ENCODE peak calls at places on chromosomes 4 and X, in six cellular contexts. One of them, this sample, is unnamed.

GRCh38 chr4:90889171-90889570 is 762.0 kb downstream of the CCSER1 start:
- DNase-seq in uterus: no peak
- DNase-seq in sigmoid colon: no peak
- DNase-seq in esophagus squamous epithelium: no peak
- DNase-seq in ovary: no peak
- DNase-seq in stomach: no peak
- DNase-seq in this sample: no peak

GRCh38 chr4:78774395-78774794 is 1.8 kb upstream of the BMP2K start:
- DNase-seq in ovary: no peak
- DNase-seq in stomach: no peak
- DNase-seq in sigmoid colon: no peak
- DNase-seq in uterus: no peak
- DNase-seq in esophagus squamous epithelium: no peak
- DNase-seq in this sample: no peak

GRCh38 chr4:7843831-7844230 is 95.8 kb downstream of the AFAP1 start:
- DNase-seq in ovary: no peak
- DNase-seq in esophagus squamous epithelium: no peak
- DNase-seq in sigmoid colon: no peak
- DNase-seq in uterus: no peak
- DNase-seq in stomach: no peak
- DNase-seq in this sample: no peak

GRCh38 chr4:176631611-176632010 is 161.1 kb downstream of the VEGFC start:
- DNase-seq in ovary: no peak
- DNase-seq in esophagus squamous epithelium: no peak
- DNase-seq in uterus: no peak
- DNase-seq in stomach: no peak
- DNase-seq in sigmoid colon: no peak
- DNase-seq in this sample: no peak

GRCh38 chr4:164442167-164442566 is 311.8 kb upstream of the SMIM31 start:
- DNase-seq in uterus: no peak
- DNase-seq in sigmoid colon: no peak
- DNase-seq in ovary: no peak
- DNase-seq in stomach: no peak
- DNase-seq in esophagus squamous epithelium: no peak
- DNase-seq in this sample: no peak

GRCh38 chr4:158236304-158237030 is 26.2 kb downstream of the TMEM144 start:
- DNase-seq in sigmoid colon: no peak
- DNase-seq in uterus: no peak
- DNase-seq in esophagus squamous epithelium: no peak
- DNase-seq in ovary: no peak
- DNase-seq in stomach: no peak
- DNase-seq in this sample: no peak

GRCh38 chr4:101282076-101282844 is 65.1 kb downstream of the PPP3CA start:
- DNase-seq in stomach: peak; percentile 27
- DNase-seq in ovary: no peak
- DNase-seq in sigmoid colon: no peak
- DNase-seq in uterus: no peak
- DNase-seq in esophagus squamous epithelium: no peak
- DNase-seq in this sample: no peak

GRCh38 chr4:139975830-139976272 is 178.1 kb downstream of the MAML3 start:
- DNase-seq in uterus: peak; percentile 62
- DNase-seq in esophagus squamous epithelium: no peak
- DNase-seq in stomach: no peak
- DNase-seq in ovary: peak; percentile 59
- DNase-seq in sigmoid colon: no peak
- DNase-seq in this sample: no peak

GRCh38 chr4:54695359-54696149 is 37.8 kb downstream of the KIT start:
- DNase-seq in sigmoid colon: no peak
- DNase-seq in stomach: no peak
- DNase-seq in esophagus squamous epithelium: no peak
- DNase-seq in uterus: no peak
- DNase-seq in ovary: no peak
- DNase-seq in this sample: no peak

GRCh38 chr4:1210241-1210841 is 38.0 kb upstream of the SPON2 start:
- DNase-seq in stomach: no peak
- DNase-seq in uterus: no peak
- DNase-seq in esophagus squamous epithelium: no peak
- DNase-seq in ovary: peak; percentile 26
- DNase-seq in sigmoid colon: peak; percentile 72
- DNase-seq in this sample: no peak
- H3K27ac ChIP-seq in stomach: peak overlapping the region; percentile 81
- H3K27ac ChIP-seq in uterus: peak overlapping the region; percentile 93
- H3K27ac ChIP-seq in esophagus squamous epithelium: peak overlapping the region; percentile 80
- H3K27ac ChIP-seq in ovary: peak overlapping the region; percentile 26
- H3K27ac ChIP-seq in sigmoid colon: peak overlapping the region; percentile 68
- H3K27ac ChIP-seq in this sample: peak overlapping the region; percentile 83

GRCh38 chrX:106007815-106008214 is 30.7 kb downstream of the SERPINA7 start:
- DNase-seq in ovary: no peak
- DNase-seq in uterus: no peak
- DNase-seq in stomach: no peak
- DNase-seq in sigmoid colon: no peak
- DNase-seq in esophagus squamous epithelium: no peak
- DNase-seq in this sample: no peak
- TF ChIP-seq POLR2A in ovary: no peak
- TF ChIP-seq POLR2A in uterus: no peak
- TF ChIP-seq POLR2A in stomach: no peak
- TF ChIP-seq POLR2A in sigmoid colon: no peak
- TF ChIP-seq POLR2A in esophagus squamous epithelium: no peak
- TF ChIP-seq POLR2A in this sample: no peak

DNA sequence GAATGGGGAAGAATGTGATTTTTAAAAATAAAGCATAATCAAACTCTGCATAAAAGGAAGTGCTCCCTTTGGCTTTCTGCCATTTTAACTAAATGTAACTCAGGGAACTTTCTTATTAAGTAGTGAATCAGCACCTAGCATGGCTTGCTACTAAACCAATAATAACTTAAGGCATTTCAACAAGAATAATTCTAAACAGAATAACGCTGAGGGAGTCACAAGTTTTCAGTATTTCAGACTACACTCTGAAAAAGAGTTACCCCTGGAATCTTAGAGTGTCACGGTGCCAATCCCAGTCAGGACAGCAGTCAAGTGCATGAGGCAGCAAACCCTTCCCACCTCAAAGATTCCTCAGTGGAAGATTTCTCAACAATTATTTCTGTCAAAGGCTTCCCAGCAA is 97.2 kb upstream of the MYOZ2 start:
- DNase-seq in ovary: no peak
- DNase-seq in stomach: no peak
- DNase-seq in uterus: no peak
- DNase-seq in sigmoid colon: no peak
- DNase-seq in esophagus squamous epithelium: no peak
- DNase-seq in this sample: no peak
- H3K4me1 ChIP-seq in ovary: peaks cover 22% of the 10 kb centered on the region
- H3K4me1 ChIP-seq in stomach: peaks cover 51% of the 10 kb centered on the region
- H3K4me1 ChIP-seq in uterus: no peaks in the 10 kb centered on the region
- H3K4me1 ChIP-seq in sigmoid colon: peaks cover 79% of the 10 kb centered on the region
- H3K4me1 ChIP-seq in esophagus squamous epithelium: peaks cover 70% of the 10 kb centered on the region
- H3K4me1 ChIP-seq in this sample: peaks cover 46% of the 10 kb centered on the region

GRCh38 chrX:9788908-9789307 is 2.7 kb downstream of the SHROOM2 start:
- DNase-seq in esophagus squamous epithelium: no peak
- DNase-seq in sigmoid colon: no peak
- DNase-seq in ovary: peak; percentile 25
- DNase-seq in uterus: no peak
- DNase-seq in stomach: peak; percentile 47
- DNase-seq in this sample: no peak

GRCh38 chrX:9790866-9791265 is 4.6 kb downstream of the SHROOM2 start:
- DNase-seq in uterus: no peak
- DNase-seq in sigmoid colon: no peak
- DNase-seq in esophagus squamous epithelium: no peak
- DNase-seq in ovary: no peak
- DNase-seq in stomach: no peak
- DNase-seq in this sample: no peak

GRCh38 chrX:9785944-9786741 is at the start of gene SHROOM2:
- DNase-seq in sigmoid colon: no peak
- DNase-seq in uterus: no peak
- DNase-seq in esophagus squamous epithelium: no peak
- DNase-seq in stomach: peak; percentile 39
- DNase-seq in ovary: peak; percentile 40
- DNase-seq in this sample: no peak

GRCh38 chrX:9786839-9787635 is 808 bp downstream of the SHROOM2 start:
- DNase-seq in uterus: no peak
- DNase-seq in stomach: no peak
- DNase-seq in esophagus squamous epithelium: no peak
- DNase-seq in ovary: peak; percentile 26
- DNase-seq in sigmoid colon: no peak
- DNase-seq in this sample: no peak

DNA sequence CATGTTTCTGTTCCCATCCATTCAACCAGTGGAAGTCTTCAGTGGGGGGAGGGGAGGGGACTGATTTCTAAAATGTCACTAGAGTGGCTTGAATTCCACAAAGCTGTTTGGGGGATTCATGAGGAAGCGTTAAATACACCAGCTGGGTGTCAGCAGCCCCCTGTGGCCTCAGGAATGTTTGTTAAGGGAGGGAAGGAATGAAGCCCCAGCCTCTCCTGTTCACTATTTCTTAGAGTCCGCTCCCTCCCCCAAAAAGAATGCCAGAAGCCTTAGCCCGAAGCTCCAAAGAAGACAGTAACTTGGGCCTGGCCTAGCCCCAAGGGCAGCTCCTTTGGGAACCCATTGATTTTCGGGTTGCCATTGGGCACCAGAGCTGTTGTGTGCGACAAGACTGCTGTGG is 3.3 kb downstream of the SHROOM2 start:
- DNase-seq in stomach: no peak
- DNase-seq in ovary: no peak
- DNase-seq in esophagus squamous epithelium: no peak
- DNase-seq in sigmoid colon: no peak
- DNase-seq in uterus: no peak
- DNase-seq in this sample: no peak
- H3K27ac ChIP-seq in stomach: no peak overlapping the region
- H3K27ac ChIP-seq in ovary: no peak overlapping the region
- H3K27ac ChIP-seq in esophagus squamous epithelium: no peak overlapping the region
- H3K27ac ChIP-seq in sigmoid colon: no peak overlapping the region
- H3K27ac ChIP-seq in uterus: no peak overlapping the region
- H3K27ac ChIP-seq in this sample: no peak overlapping the region

DNA sequence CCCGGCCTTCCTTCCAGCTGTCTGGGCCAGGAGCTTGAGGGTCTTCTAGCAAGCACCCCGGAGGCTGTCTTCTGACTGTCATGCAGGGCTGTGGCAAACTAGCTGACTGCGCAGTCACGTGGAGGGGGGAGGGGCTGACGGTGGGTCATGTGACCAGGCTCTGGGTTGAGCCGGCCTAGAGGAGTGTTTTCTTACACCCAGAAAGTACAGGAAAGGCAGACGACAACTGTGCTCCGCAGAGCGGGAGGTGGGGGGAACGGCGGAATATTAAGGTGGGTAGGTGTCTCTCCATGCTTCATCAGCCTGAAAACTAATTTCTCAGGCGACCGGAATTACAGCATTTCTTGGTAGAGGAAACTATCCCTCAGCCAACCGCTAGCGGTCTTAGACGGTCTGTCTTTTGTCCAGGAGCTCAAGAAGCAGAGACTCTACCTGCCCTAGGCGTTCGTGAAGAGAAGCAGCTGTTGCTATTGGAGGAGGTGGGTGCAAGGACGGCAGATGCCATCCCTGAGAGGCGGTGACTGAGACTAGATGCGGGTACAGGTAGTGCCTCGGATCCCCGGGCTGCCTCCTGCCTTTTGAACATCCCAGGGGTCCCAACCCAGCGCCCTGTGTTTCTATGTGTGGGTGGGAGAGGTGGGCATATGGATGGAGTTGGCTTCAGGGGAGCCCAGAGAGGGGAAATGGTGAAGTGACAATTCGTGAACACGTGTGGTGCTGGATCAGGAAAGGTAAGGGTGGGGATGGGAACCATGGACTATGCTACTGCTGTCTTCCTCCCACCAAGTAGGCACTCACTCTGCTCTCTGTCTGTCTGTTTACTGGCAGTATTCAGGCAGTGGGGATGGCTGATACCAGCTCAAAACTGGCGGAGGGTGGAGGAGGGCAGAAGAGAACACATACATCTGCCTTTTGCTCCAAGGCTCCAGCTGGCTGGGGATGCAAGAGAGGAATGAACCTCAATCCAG is 8.8 kb downstream of the GPRASP1 start:
- DNase-seq in stomach: peak; percentile 84
- DNase-seq in esophagus squamous epithelium: peak; percentile 16
- DNase-seq in uterus: peak; percentile 81
- DNase-seq in ovary: peak; percentile 83
- DNase-seq in sigmoid colon: peak; percentile 92
- DNase-seq in this sample: no peak
- TF ChIP-seq POLR2A in stomach: no peak
- TF ChIP-seq POLR2A in esophagus squamous epithelium: no peak
- TF ChIP-seq POLR2A in uterus: peak; percentile 16
- TF ChIP-seq POLR2A in ovary: no peak
- TF ChIP-seq POLR2A in sigmoid colon: no peak
- TF ChIP-seq POLR2A in this sample: no peak

GRCh38 chr4:87058272-87059073 is 123.7 kb downstream of the AFF1 start:
- DNase-seq in sigmoid colon: no peak
- DNase-seq in ovary: no peak
- DNase-seq in uterus: no peak
- DNase-seq in esophagus squamous epithelium: no peak
- DNase-seq in stomach: no peak
- DNase-seq in this sample: no peak

GRCh38 chr4:87056884-87057283 is 122.1 kb downstream of the AFF1 start:
- DNase-seq in uterus: no peak
- DNase-seq in ovary: no peak
- DNase-seq in sigmoid colon: no peak
- DNase-seq in esophagus squamous epithelium: no peak
- DNase-seq in stomach: no peak
- DNase-seq in this sample: no peak

GRCh38 chr4:87055340-87055739 is 120.5 kb downstream of the AFF1 start:
- DNase-seq in uterus: no peak
- DNase-seq in sigmoid colon: no peak
- DNase-seq in esophagus squamous epithelium: no peak
- DNase-seq in ovary: no peak
- DNase-seq in stomach: no peak
- DNase-seq in this sample: no peak

GRCh38 chr4:87054900-87055299 is 120.1 kb downstream of the AFF1 start:
- DNase-seq in uterus: no peak
- DNase-seq in esophagus squamous epithelium: no peak
- DNase-seq in stomach: no peak
- DNase-seq in sigmoid colon: no peak
- DNase-seq in ovary: no peak
- DNase-seq in this sample: no peak

GRCh38 chr4:87057835-87058234 is 123.0 kb downstream of the AFF1 start:
- DNase-seq in stomach: no peak
- DNase-seq in sigmoid colon: no peak
- DNase-seq in esophagus squamous epithelium: no peak
- DNase-seq in ovary: no peak
- DNase-seq in uterus: no peak
- DNase-seq in this sample: no peak
- H3K4me1 ChIP-seq in stomach: peaks cover 85% of the 10 kb centered on the region
- H3K4me1 ChIP-seq in sigmoid colon: peaks cover 92% of the 10 kb centered on the region
- H3K4me1 ChIP-seq in esophagus squamous epithelium: peaks cover 95% of the 10 kb centered on the region
- H3K4me1 ChIP-seq in ovary: peaks cover 30% of the 10 kb centered on the region
- H3K4me1 ChIP-seq in uterus: peaks cover 6% of the 10 kb centered on the region
- H3K4me1 ChIP-seq in this sample: peaks cover 78% of the 10 kb centered on the region

GRCh38 chrX:44903107-44903506 is 30.1 kb downstream of the KDM6A start:
- DNase-seq in sigmoid colon: no peak
- DNase-seq in uterus: no peak
- DNase-seq in stomach: no peak
- DNase-seq in ovary: no peak
- DNase-seq in esophagus squamous epithelium: no peak
- DNase-seq in this sample: no peak

GRCh38 chrX:44906041-44906440 is 33.1 kb downstream of the KDM6A start:
- DNase-seq in sigmoid colon: no peak
- DNase-seq in esophagus squamous epithelium: no peak
- DNase-seq in uterus: no peak
- DNase-seq in stomach: no peak
- DNase-seq in ovary: no peak
- DNase-seq in this sample: no peak

GRCh38 chrX:44904542-44905115 is 31.6 kb downstream of the KDM6A start:
- DNase-seq in stomach: no peak
- DNase-seq in sigmoid colon: no peak
- DNase-seq in ovary: no peak
- DNase-seq in uterus: no peak
- DNase-seq in esophagus squamous epithelium: no peak
- DNase-seq in this sample: no peak

GRCh38 chrX:44906542-44906941 is 33.6 kb downstream of the KDM6A start:
- DNase-seq in esophagus squamous epithelium: no peak
- DNase-seq in stomach: no peak
- DNase-seq in uterus: no peak
- DNase-seq in ovary: no peak
- DNase-seq in sigmoid colon: no peak
- DNase-seq in this sample: no peak

GRCh38 chrX:44903842-44904530 is 31.0 kb downstream of the KDM6A start:
- DNase-seq in ovary: no peak
- DNase-seq in sigmoid colon: no peak
- DNase-seq in esophagus squamous epithelium: no peak
- DNase-seq in stomach: no peak
- DNase-seq in uterus: no peak
- DNase-seq in this sample: no peak
- H3K27ac ChIP-seq in ovary: no peak overlapping the region
- H3K27ac ChIP-seq in sigmoid colon: no peak overlapping the region
- H3K27ac ChIP-seq in esophagus squamous epithelium: no peak overlapping the region
- H3K27ac ChIP-seq in stomach: no peak overlapping the region
- H3K27ac ChIP-seq in uterus: no peak overlapping the region
- H3K27ac ChIP-seq in this sample: no peak overlapping the region

This sample was measured in vagina.